ENCODE peak calls at places on chromosomes 3 and 15, in six cellular contexts. S is body of pancreas, E is spleen, U is adrenal gland, W is heart left ventricle, L is HepG2. N is an unnamed sample.

GRCh38 chr3:25156526-25157075 is 271.5 kb upstream of the RARB start:
- DNase-seq in U (no peak), W (no peak), E (no peak), S (peak; percentile 4), L (no peak), N (no peak)

GRCh38 chr15:88834211-88834812 is 31.1 kb downstream of the ACAN start:
- DNase-seq in L (no peak), S (peak; percentile 34), U (peak; percentile 63), E (peak; percentile 80), W (no peak), N (no peak)

GRCh38 chr3:137938876-137939275 is 71.1 kb upstream of the CLDN18 start:
- DNase-seq in E (no peak), L (no peak), W (no peak), U (no peak), S (no peak), N (no peak)

GRCh38 chr3:37546876-37547275 is 314.8 kb upstream of the CTDSPL start:
- DNase-seq in E (no peak), S (no peak), L (peak; percentile 7), U (peak; percentile 70), W (peak; percentile 68), N (no peak)

GRCh38 chr3:13715961-13716360 is 163.9 kb downstream of the WNT7A start:
- DNase-seq in W (no peak), L (no peak), U (peak; percentile 10), E (peak; percentile 31), S (no peak), N (no peak)

GRCh38 chr3:11643212-11644087 is at the start of gene VGLL4:
- DNase-seq in L (peak; percentile 80), U (peak; percentile 94), E (peak; percentile 95), W (peak; percentile 95), S (peak; percentile 86), N (peak; percentile 75)

GRCh38 chr15:70493376-70493775 is 270.0 kb downstream of the UACA start:
- DNase-seq in L (no peak), E (no peak), S (no peak), U (no peak), W (no peak), N (no peak)

GRCh38 chr15:61227269-61228024 is 1.7 kb downstream of the RORA start:
- DNase-seq in U (peak; percentile 56), E (no peak), L (no peak), W (no peak), S (no peak), N (peak; percentile 25)

GRCh38 chr3:58497074-58497473 is 5.2 kb downstream of the KCTD6 start:
- DNase-seq in L (no peak), S (no peak), U (no peak), E (no peak), W (no peak), N (no peak)

DNA sequence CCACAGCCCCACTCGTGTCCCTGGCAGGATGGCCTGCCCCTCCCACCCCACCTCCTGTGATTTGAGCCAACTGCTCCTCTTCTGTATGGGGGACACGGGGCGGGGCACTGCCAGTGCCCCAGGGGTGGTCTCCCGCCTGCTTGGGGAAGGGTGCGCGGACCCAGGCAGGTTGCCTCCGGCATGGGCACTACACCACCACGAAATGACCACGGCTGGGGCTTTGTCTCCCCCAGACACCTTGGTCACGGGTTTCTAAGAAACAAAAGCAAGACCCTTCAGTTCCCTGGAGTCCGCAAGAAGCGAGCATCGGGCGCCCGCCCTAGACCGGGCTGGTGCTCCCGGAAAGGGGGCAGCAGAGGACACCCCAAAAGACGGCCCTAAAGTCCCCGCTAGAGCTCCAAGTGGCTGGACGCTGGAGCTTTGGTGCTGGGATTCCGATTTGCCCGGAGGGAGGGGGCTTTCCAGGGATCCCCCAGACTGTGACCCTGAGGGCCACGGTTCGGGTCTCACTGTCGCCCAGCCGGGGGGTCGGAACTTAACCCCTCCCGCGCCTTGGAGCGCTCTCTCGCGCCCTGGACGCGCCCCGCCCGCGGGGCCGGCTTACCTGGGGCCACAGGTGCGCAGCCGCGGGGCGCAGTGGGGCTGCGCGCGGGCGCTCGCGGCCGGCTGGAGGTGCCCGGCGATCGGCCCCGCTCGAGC is 219.5 kb upstream of the PRICKLE2 start:
- DNase-seq in L (no peak), U (no peak), S (no peak), E (no peak), W (no peak), N (no peak)
- TF ChIP-seq CTCF in L (no peak), U (no peak), S (no peak), E (no peak), W (no peak), N (no peak)

GRCh38 chr15:92650966-92651365 is 4.6 kb downstream of the FAM174B start:
- DNase-seq in L (no peak), U (no peak), E (no peak), W (no peak), S (no peak), N (no peak)

GRCh38 chr15:92651877-92652575 is 3.5 kb downstream of the FAM174B start:
- DNase-seq in S (no peak), U (no peak), L (no peak), W (no peak), E (no peak), N (peak; percentile 7)

GRCh38 chr15:92652576-92652966 is 3.0 kb downstream of the FAM174B start:
- DNase-seq in U (no peak), S (peak; percentile 45), E (no peak), L (no peak), W (no peak), N (peak; percentile 19)

GRCh38 chr15:92648190-92648875 is 7.2 kb downstream of the FAM174B start:
- DNase-seq in S (no peak), U (no peak), W (no peak), E (no peak), L (no peak), N (no peak)

GRCh38 chr15:92650256-92650655 is 5.3 kb downstream of the FAM174B start:
- DNase-seq in W (no peak), E (no peak), U (no peak), S (no peak), L (no peak), N (peak; percentile 20)
- TF ChIP-seq POLR2A in W (no peak), E (no peak), U (no peak), S (no peak), L (no peak), N (no peak)

GRCh38 chr15:89971592-89971997 is 29.5 kb upstream of the ZNF710 start:
- DNase-seq in L (peak; percentile 62), W (peak; percentile 46), U (peak; percentile 79), S (peak; percentile 72), E (no peak), N (peak; percentile 54)

GRCh38 chr15:89975482-89976291 is 25.4 kb upstream of the ZNF710 start:
- DNase-seq in L (no peak), E (no peak), S (no peak), U (no peak), W (no peak), N (no peak)

GRCh38 chr15:89967892-89968291 is 33.2 kb upstream of the ZNF710 start:
- DNase-seq in W (no peak), U (no peak), S (no peak), L (no peak), E (no peak), N (no peak)

DNA sequence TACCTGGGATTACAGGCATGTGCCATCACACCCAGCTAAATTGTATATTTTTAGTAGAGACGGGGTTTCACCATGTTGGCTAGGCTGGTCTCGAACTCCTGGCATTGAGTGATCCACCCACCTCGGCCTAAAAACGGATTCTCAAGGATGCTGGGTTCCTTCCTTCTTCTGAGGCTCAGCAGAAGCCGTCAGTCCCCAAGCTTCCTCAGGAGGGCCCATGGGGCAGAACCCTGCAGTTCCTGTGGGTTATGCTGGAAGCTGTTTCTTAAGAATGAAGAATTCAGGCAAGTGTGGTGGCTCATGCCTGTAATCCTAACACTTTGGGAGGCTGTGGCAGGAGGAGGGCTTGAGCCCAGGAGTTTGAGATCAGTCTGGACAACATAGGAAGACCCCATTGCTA is 29.0 kb upstream of the ZNF710 start:
- DNase-seq in L (no peak), S (peak; percentile 23), W (no peak), U (no peak), E (no peak), N (no peak)
- TF ChIP-seq CTCF in L (no peak), S (no peak), W (no peak), U (no peak), E (no peak), N (no peak)

GRCh38 chr3:48662753-48663488 is at the start of gene CELSR3:
- DNase-seq in W (peak; percentile 37), U (peak; percentile 94), L (peak; percentile 69), E (no peak), S (peak; percentile 52), N (peak; percentile 79)
- TF ChIP-seq POLR2A in W (no peak), U (peak; percentile 47), L (no peak), E (no peak), S (no peak), N (no peak)

DNA sequence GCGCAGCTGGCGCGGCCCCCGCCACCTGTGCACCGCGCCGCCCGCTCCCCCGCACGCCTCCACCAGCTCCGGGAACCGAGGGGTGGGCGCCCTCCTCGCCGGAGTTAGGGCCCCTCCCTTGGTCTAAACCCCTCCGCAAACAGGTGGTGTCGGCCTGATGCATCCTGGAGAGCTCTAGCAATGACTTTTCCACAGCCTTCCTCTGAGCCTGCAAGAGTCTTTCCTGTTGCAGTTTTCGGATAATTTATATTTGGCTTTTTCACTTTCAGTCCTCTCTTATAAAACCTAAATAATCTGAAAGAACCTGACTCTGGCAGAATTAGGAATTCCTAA is 334 bp upstream of the IGSF11 start:
- DNase-seq in U (no peak), S (no peak), L (no peak), W (no peak), E (no peak), N (no peak)
- TF ChIP-seq CTCF in U (no peak), S (no peak), L (no peak), W (no peak), E (no peak), N (no peak)

DNA sequence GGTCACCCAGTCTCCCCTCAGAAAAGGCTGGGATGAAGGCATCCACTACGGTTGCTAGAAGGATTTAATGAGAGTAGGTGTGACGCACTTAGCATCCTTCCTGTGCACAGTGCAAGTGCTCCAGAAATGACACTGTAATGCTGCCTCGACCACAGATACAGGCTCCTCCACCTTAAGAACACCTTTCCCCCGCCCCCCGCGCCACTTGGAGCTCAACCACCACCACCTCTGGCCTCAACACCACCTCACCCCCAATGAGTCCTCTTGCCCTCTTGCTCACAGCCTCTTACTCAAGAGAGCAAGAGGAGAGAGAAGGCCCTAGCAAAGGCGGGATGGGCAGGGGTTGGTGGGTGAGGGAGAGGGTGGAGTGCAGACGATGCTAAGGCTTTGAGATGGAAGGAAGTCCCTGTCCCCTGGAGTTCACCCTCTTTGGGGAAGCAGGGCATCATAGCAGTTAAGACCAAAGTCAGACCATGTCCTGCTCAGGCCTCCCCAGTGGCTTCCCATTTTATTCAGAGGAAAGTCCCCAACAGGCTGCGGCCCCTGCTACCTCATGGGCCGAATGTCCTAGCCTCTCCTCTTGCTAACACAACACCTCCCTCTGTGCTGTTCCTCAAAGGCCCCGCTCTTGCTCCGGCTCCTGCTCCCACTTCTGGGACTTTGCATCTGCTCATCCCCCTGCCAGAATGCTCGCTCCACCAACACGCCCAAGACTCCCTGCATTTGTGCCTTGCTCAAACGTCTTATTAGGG is 8.3 kb downstream of the STARD5 start:
- DNase-seq in W (no peak), E (peak; percentile 78), L (no peak), S (no peak), U (no peak), N (no peak)
- TF ChIP-seq POLR2A in W (no peak), E (no peak), L (no peak), S (no peak), U (no peak), N (no peak)

N was measured in breast epithelium.